ENCODE peak calls at places on chromosome 3, in ten cellular contexts. A is Karpas-422, G is kidney, D is fibroblast of lung, O is PC-3, N is mesendoderm, K is H1, Q is colonic mucosa, F is HCT116, H is mesenchymal stem cell. M is an unnamed sample.
A peak's percentile ranks its signal among the peaks of the same experiment; 100 is the strongest.

GRCh38 chr3:194686816-194687637 is 1.3 kb downstream of the FAM43A start:
- DNase-seq in Q (peak; percentile 48), K (no peak), A (peak; percentile 85), D (peak; percentile 73), G (peak; percentile 85), N (peak; percentile 84), O (peak; percentile 34), F (no peak), H (peak; percentile 71), M (no peak)

GRCh38 chr3:17955411-17955810 is 213.0 kb upstream of the TBC1D5 start:
- DNase-seq in F (no peak), Q (no peak), G (no peak), A (peak; percentile 28), D (no peak), O (no peak), K (no peak), N (no peak), H (no peak), M (no peak)

GRCh38 chr3:184361932-184362667 is 590 bp downstream of the POLR2H start:
- DNase-seq in H (no peak), D (no peak), N (peak; percentile 72), F (peak; percentile 63), O (peak; percentile 68), A (peak; percentile 87), Q (peak; percentile 82), K (no peak), G (peak; percentile 87), M (no peak)

GRCh38 chr3:49668414-49668797 is 5.7 kb upstream of the APEH start:
- DNase-seq in K (no peak), H (no peak), A (peak; percentile 62), D (no peak), Q (no peak), F (no peak), N (peak; percentile 26), O (peak; percentile 56), G (no peak), M (no peak)

GRCh38 chr3:50294492-50295403 is 2.5 kb upstream of the IFRD2 start:
- DNase-seq in H (no peak), A (no peak), F (no peak), N (no peak), G (no peak), O (no peak), D (no peak), K (no peak), Q (no peak), M (no peak)

GRCh38 chr3:102510663-102511062 is 75.8 kb downstream of the ZPLD1 start:
- DNase-seq in F (no peak), N (no peak), G (no peak), A (no peak), K (no peak), O (peak; percentile 81), Q (no peak), H (no peak), D (peak; percentile 27), M (no peak)

GRCh38 chr3:6640907-6641306 is 220.0 kb upstream of the GRM7 start:
- DNase-seq in K (no peak), D (no peak), O (no peak), F (no peak), N (no peak), H (no peak), G (no peak), Q (no peak), A (no peak), M (no peak)

GRCh38 chr3:45110185-45110833 is 35.9 kb downstream of the CDCP1 start:
- DNase-seq in H (peak; percentile 81), O (no peak), Q (peak; percentile 84), K (no peak), A (no peak), D (no peak), G (no peak), N (no peak), F (no peak), M (no peak)

GRCh38 chr3:57029924-57030323 is 30.5 kb upstream of the SPATA12 start:
- DNase-seq in N (no peak), H (no peak), G (peak; percentile 88), D (no peak), A (peak; percentile 89), K (no peak), F (no peak), O (no peak), Q (no peak), M (no peak)

GRCh38 chr3:143885803-143886427 is 37.6 kb upstream of the SLC9A9 start:
- DNase-seq in K (no peak), H (peak; percentile 52), D (peak; percentile 17), O (peak; percentile 53), Q (peak; percentile 24), F (peak; percentile 16), G (no peak), A (peak; percentile 79), N (peak; percentile 73), M (no peak)

GRCh38 chr3:80618295-80619256 is 850.8 kb upstream of the ROBO1 start:
- DNase-seq in K (no peak), F (no peak), D (no peak), O (no peak), N (no peak), A (no peak), G (no peak), Q (no peak), H (no peak), M (no peak)

GRCh38 chr3:37952564-37952963 is 38.0 kb upstream of the VILL start:
- DNase-seq in F (no peak), O (peak; percentile 32), K (no peak), D (peak; percentile 85), N (no peak), Q (no peak), H (peak; percentile 68), G (no peak), A (no peak), M (no peak)

GRCh38 chr3:173709026-173709425 is 311.5 kb downstream of the NLGN1 start:
- DNase-seq in H (no peak), A (no peak), Q (no peak), K (no peak), N (no peak), O (no peak), D (peak; percentile 91), F (no peak), G (no peak), M (no peak)

GRCh38 chr3:157369712-157370447 is 66.8 kb upstream of the PTX3 start:
- DNase-seq in O (no peak), N (peak; percentile 36), H (no peak), D (no peak), F (no peak), G (no peak), K (no peak), A (no peak), Q (no peak), M (peak; percentile 73)

GRCh38 chr3:31962801-31963205 is 18.3 kb downstream of the OSBPL10 start:
- DNase-seq in Q (no peak), K (no peak), A (no peak), F (no peak), H (peak; percentile 49), D (no peak), O (peak; percentile 87), N (no peak), G (no peak), M (no peak)

GRCh38 chr3:38834717-38835116 is 18.7 kb upstream of the SCN10A start:
- DNase-seq in O (no peak), H (peak; percentile 16), G (no peak), K (no peak), A (no peak), N (no peak), D (peak; percentile 24), Q (no peak), F (no peak), M (no peak)

GRCh38 chr3:171460226-171461086 is at the start of gene TNIK:
- DNase-seq in K (no peak), H (peak; percentile 93), F (peak; percentile 81), O (peak; percentile 88), A (peak; percentile 69), Q (peak; percentile 98), N (peak; percentile 90), G (peak; percentile 96), D (peak; percentile 95), M (no peak)
- H3K27ac ChIP-seq in K (peak within 1 kb of the TSS; percentile 13), H (peak within 1 kb of the TSS; percentile 69), F (peak within 1 kb of the TSS; percentile 71), O (peak within 1 kb of the TSS; percentile 62), A (no peak within 1 kb of the TSS), Q (peak within 1 kb of the TSS; percentile 85), N (peak within 1 kb of the TSS; percentile 13), G (peak within 1 kb of the TSS; percentile 44), D (peak within 1 kb of the TSS; percentile 65), M (no peak within 1 kb of the TSS)

DNA sequence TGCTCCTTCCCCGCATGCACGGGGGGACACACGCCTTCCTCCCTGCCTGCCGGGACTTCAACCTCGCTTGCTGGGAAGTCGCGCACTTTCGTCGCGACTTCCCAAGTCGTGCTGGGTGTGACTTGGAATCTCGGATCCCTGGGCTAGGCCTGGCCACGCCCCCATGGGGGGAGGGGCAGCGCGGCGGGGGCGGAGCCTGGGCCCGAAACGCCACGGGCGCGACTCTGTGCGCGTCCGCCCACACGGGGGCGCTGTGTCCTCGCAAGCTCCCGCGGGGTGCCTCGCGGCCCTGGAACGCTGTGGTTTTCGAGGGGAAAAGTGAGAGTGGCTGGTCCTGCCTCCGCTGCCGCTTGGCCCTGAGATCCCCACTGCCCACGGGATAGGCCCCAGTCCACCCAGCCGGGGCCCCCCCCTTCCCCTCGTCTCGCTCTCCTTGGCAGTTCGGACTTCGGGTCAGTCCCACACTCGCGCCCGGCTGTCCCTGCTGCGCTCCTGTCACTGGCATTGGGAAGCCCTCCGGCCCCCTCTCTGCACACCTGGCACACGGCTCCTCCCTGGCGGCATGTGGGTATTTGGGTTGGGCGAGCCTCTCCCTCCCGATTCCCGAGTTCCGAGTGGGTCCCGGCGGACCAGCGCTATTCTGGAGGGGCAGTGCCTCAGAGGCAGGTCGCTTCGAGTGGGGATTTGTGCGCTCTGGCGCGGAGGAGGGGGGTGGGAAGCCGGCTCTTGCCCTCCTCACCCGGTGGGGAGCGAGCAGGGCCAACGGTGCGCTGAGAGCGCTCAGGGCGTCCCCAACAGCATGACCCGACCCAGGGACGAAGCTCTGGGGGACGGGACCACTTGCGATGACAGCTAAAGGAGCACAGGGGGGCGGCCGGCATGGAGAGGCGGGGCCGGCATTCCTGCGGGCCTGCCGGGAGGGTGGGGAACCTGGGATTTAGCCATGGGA is 23.6 kb downstream of the SEC61A1 start:
- DNase-seq in D (peak; percentile 73), G (peak; percentile 95), F (peak; percentile 67), O (no peak), K (peak; percentile 82), Q (peak; percentile 94), H (peak; percentile 85), A (peak; percentile 88), N (peak; percentile 95), M (peak; percentile 50)
- H3K9ac ChIP-seq in D (peak overlapping the region; percentile 56), G (peak overlapping the region; percentile 4), F (peak overlapping the region; percentile 46), O (no peak overlapping the region), K (no peak overlapping the region), Q (peak overlapping the region; percentile 70), H (peak overlapping the region; percentile 83), A (no peak overlapping the region), N (peak overlapping the region; percentile 71), M (peak overlapping the region; percentile 18)

GRCh38 chr3:150097588-150097890 is 126.8 kb upstream of the PFN2 start:
- DNase-seq in N (no peak), F (no peak), H (peak; percentile 42), K (no peak), O (peak; percentile 58), Q (no peak), A (no peak), G (no peak), D (peak; percentile 84), M (no peak)
- H3K27ac ChIP-seq in N (peak overlapping the region; percentile 45), F (no peak overlapping the region), H (peak overlapping the region; percentile 5), K (no peak overlapping the region), O (no peak overlapping the region), Q (no peak overlapping the region), A (peak overlapping the region; percentile 96), G (no peak overlapping the region), D (no peak overlapping the region), M (no peak overlapping the region)

DNA sequence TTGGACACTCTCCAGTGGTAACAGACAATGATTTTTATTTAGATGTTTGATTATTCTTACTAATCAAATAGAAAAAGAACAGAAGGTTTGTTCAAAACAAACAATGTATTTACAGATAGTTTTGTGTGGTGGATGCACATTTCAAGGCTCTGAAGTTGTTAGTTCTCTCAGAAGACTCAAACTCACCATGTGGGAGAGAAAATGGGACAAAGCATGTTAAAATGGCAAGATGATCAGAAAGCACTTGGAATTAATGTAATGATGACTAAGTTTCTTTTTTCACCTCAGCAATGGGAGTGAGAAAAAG is 450.5 kb upstream of the KCNMB2 start:
- DNase-seq in O (no peak), H (no peak), Q (no peak), F (no peak), N (no peak), D (no peak), A (no peak), G (no peak), K (no peak), M (no peak)
- H3K9ac ChIP-seq in O (no peak overlapping the region), H (no peak overlapping the region), Q (no peak overlapping the region), F (no peak overlapping the region), N (no peak overlapping the region), D (no peak overlapping the region), A (no peak overlapping the region), G (no peak overlapping the region), K (no peak overlapping the region), M (no peak overlapping the region)

M was measured in SK-N-MC.